ENCODE peak calls at places on chromosome 17, in six cellular contexts. D, C, B, Q, J and F are unnamed samples.

GRCh38 chr17:30922235-30922993 is 669 bp downstream of the ADAP2 start:
- DNase-seq in C (no peak), J (no peak), B (no peak), D (no peak), Q (peak), F (peak)

GRCh38 chr17:42585353-42585752 is 7.8 kb upstream of the PSMC3IP start:
- DNase-seq in Q (no peak), B (no peak), J (no peak), D (no peak), C (peak), F (no peak)

GRCh38 chr17:60087882-60088669 is 9.4 kb upstream of the HEATR6 start:
- DNase-seq in C (peak), Q (no peak), D (no peak), B (no peak), J (no peak), F (no peak)

GRCh38 chr17:80504671-80505413 is 28.4 kb upstream of the NPTX1 start:
- DNase-seq in Q (no peak), B (no peak), J (no peak), C (peak), D (no peak), F (no peak)

GRCh38 chr17:16108858-16109257 is 106.5 kb downstream of the NCOR1 start:
- DNase-seq in C (no peak), D (no peak), B (no peak), J (no peak), Q (no peak), F (no peak)

GRCh38 chr17:78817123-78817522 is 23.5 kb downstream of the USP36 start:
- DNase-seq in C (no peak), B (no peak), Q (no peak), J (no peak), D (no peak), F (no peak)

GRCh38 chr17:34671191-34671590 is 91.8 kb downstream of the TMEM132E start:
- DNase-seq in C (no peak), D (no peak), Q (no peak), B (no peak), J (no peak), F (no peak)

GRCh38 chr17:60506312-60506711 is 19.7 kb downstream of the APPBP2 start:
- DNase-seq in B (no peak), C (peak), J (peak), Q (no peak), D (no peak), F (no peak)

GRCh38 chr17:41058741-41059140 is 1.2 kb downstream of the KRTAP2-3 start:
- DNase-seq in J (no peak), D (no peak), C (no peak), B (no peak), Q (no peak), F (no peak)

GRCh38 chr17:6543079-6544010 is 13.0 kb downstream of the PITPNM3 start:
- DNase-seq in Q (no peak), D (no peak), J (no peak), C (no peak), B (no peak), F (no peak)

GRCh38 chr17:20084621-20085282 is 75.6 kb downstream of the SPECC1 start:
- DNase-seq in Q (no peak), D (no peak), C (no peak), J (no peak), B (no peak), F (no peak)

GRCh38 chr17:46139365-46140210 is 53.6 kb downstream of the KANSL1 start:
- DNase-seq in B (no peak), D (no peak), J (no peak), Q (no peak), C (no peak), F (no peak)

GRCh38 chr17:49977463-49978389 is 8.7 kb downstream of the DLX4 start:
- DNase-seq in J (no peak), D (no peak), B (no peak), C (no peak), Q (no peak), F (no peak)

GRCh38 chr17:50259484-50260324 is 14.6 kb upstream of the TMEM92 start:
- DNase-seq in C (no peak), J (no peak), D (no peak), Q (peak), B (peak), F (no peak)

GRCh38 chr17:81923302-81924260 is 4.0 kb downstream of the MAFG start:
- DNase-seq in D (no peak), B (no peak), C (peak), Q (peak), J (no peak), F (peak)

GRCh38 chr17:2937331-2938003 is 125.9 kb downstream of the OR1D5 start:
- DNase-seq in Q (no peak), C (peak), B (no peak), J (no peak), D (no peak), F (no peak)

GRCh38 chr17:78474631-78475146 is 96.2 kb downstream of the PGS1 start:
- DNase-seq in J (no peak), Q (no peak), D (no peak), B (no peak), C (no peak), F (no peak)

GRCh38 chr17:39306509-39307212 is 80.9 kb upstream of the STAC2 start:
- DNase-seq in C (peak), D (no peak), B (no peak), J (no peak), Q (no peak), F (no peak)

GRCh38 chr17:60471451-60471850 is 49.2 kb downstream of the CHCT1 start:
- DNase-seq in D (no peak), J (no peak), C (no peak), B (no peak), Q (no peak), F (no peak)

GRCh38 chr17:48753794-48754499 is 25.4 kb upstream of the HOXB13 start:
- DNase-seq in D (no peak), J (no peak), B (no peak), C (no peak), Q (no peak), F (no peak)

GRCh38 chr17:1482686-1483445 is 9.6 kb downstream of the MYO1C start:
- DNase-seq in J (no peak), B (no peak), Q (no peak), C (peak), D (no peak), F (no peak)

GRCh38 chr17:1485748-1486376 is 6.6 kb downstream of the MYO1C start:
- DNase-seq in D (no peak), J (no peak), Q (peak), B (peak), C (peak), F (peak)

GRCh38 chr17:1485311-1485747 is 7.2 kb downstream of the MYO1C start:
- DNase-seq in C (peak), B (peak), J (no peak), Q (no peak), D (no peak), F (peak)

GRCh38 chr17:1484586-1485310 is 7.7 kb downstream of the MYO1C start:
- DNase-seq in J (no peak), D (no peak), B (peak), C (peak), Q (peak), F (peak)

GRCh38 chr17:1484060-1484535 is 8.4 kb downstream of the MYO1C start:
- DNase-seq in C (no peak), B (no peak), Q (no peak), D (no peak), J (no peak), F (no peak)
- TF ChIP-seq CTCF in C (no peak), B (no peak), Q (no peak), D (no peak), J (no peak), F (no peak)

GRCh38 chr17:64384253-64385186 is 6.1 kb downstream of the PECAM1 start:
- DNase-seq in C (no peak), B (no peak), Q (peak), J (no peak), D (no peak), F (no peak)
- TF ChIP-seq CTCF in C (no peak), B (no peak), Q (no peak), J (no peak), D (no peak), F (no peak)

GRCh38 chr17:4365628-4366311 is 705 bp downstream of the UBE2G1 start:
- DNase-seq in Q (peak), J (no peak), B (peak), C (peak), D (no peak), F (peak)

GRCh38 chr17:4358154-4358553 is 8.3 kb downstream of the UBE2G1 start:
- DNase-seq in B (no peak), Q (no peak), C (no peak), J (no peak), D (no peak), F (no peak)

GRCh38 chr17:4365103-4365627 is 1.3 kb downstream of the UBE2G1 start:
- DNase-seq in Q (peak), B (peak), C (peak), J (peak), D (peak), F (peak)

GRCh38 chr17:4364622-4365041 is 1.8 kb downstream of the UBE2G1 start:
- DNase-seq in Q (no peak), C (no peak), B (peak), D (no peak), J (no peak), F (no peak)

GRCh38 chr17:4362141-4362540 is 4.3 kb downstream of the UBE2G1 start:
- DNase-seq in D (no peak), Q (no peak), J (no peak), C (peak), B (no peak), F (no peak)
- TF ChIP-seq CTCF in D (no peak), Q (no peak), J (no peak), C (no peak), B (no peak), F (no peak)

GRCh38 chr17:8887834-8888703 is 20.6 kb upstream of the PIK3R6 start:
- DNase-seq in D (no peak), B (no peak), Q (no peak), J (peak), C (peak), F (peak)
- TF ChIP-seq CTCF in D (no peak), B (no peak), Q (no peak), J (peak), C (peak), F (no peak)

GRCh38 chr17:62713096-62713870 is 85.8 kb downstream of the MRC2 start:
- DNase-seq in D (no peak), C (no peak), J (no peak), Q (peak), B (no peak), F (no peak)

GRCh38 chr17:62714016-62714777 is 86.7 kb downstream of the MRC2 start:
- DNase-seq in J (no peak), C (no peak), B (no peak), D (no peak), Q (peak), F (no peak)

GRCh38 chr17:62715882-62716390 is 88.5 kb downstream of the MRC2 start:
- DNase-seq in C (no peak), B (no peak), J (no peak), D (no peak), Q (peak), F (no peak)

GRCh38 chr17:62708587-62708986 is 81.1 kb downstream of the MRC2 start:
- DNase-seq in B (no peak), Q (no peak), C (no peak), D (no peak), J (no peak), F (no peak)

DNA sequence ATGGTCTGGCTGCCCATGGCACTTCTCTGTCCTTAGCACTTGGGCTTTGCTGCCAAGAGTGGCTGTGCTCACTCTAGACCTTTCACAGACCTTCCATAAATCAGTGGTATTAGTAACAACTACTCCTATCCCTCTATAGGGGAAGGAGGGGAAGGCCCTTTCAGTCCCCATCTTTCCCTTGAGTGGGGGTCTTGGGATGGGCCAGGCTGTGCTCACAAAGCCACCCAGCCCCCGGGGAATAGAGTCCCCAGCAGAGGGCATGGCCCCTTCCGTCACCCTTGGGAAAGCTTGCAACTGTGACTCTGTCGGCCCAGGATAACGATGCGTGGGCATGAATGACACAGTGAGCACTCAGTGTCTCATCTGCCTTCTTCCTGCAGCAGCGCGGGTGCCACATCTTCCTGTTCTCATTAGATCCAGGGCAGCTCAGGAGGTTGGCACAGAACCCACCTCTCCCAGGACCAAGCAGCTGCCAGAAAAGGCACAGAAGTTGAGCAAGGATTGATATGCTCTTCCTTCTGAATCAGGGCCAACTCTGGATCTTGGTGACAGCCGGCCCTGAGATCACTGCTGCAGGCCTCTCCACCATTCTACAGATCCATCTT is 84.6 kb downstream of the MRC2 start:
- DNase-seq in J (no peak), D (no peak), C (no peak), Q (peak), B (no peak), F (no peak)
- TF ChIP-seq CTCF in J (no peak), D (no peak), C (no peak), Q (no peak), B (no peak), F (no peak)